ENCODE peak calls at places on chromosomes 1 and 21, in four cellular contexts. R is progenitor cell of endocrine pancreas, B is dorsolateral prefrontal cortex, V is GM06990. U is an unnamed sample.

GRCh38 chr21:34613679-34614442 is 1.1 kb downstream of the RCAN1 start:
- DNase-seq in R (no peak), B (no peak), V (no peak), U (peak)

GRCh38 chr1:205286335-205286950 is 35.1 kb downstream of the NUAK2 start:
- DNase-seq in R (no peak), B (no peak), V (peak), U (peak)

GRCh38 chr21:46619846-46620245 is 15.0 kb upstream of the S100B start:
- DNase-seq in R (no peak), B (no peak), V (no peak), U (no peak)

GRCh38 chr1:211825990-211826389 is 4.6 kb downstream of the LPGAT1 start:
- DNase-seq in R (no peak), B (no peak), V (no peak), U (no peak)

GRCh38 chr1:51877434-51878306 is 857 bp downstream of the NRDC start:
- DNase-seq in R (no peak), B (no peak), V (no peak), U (no peak)

GRCh38 chr1:240737268-240737667 is 125.3 kb upstream of the GREM2 start:
- DNase-seq in R (no peak), B (no peak), V (no peak), U (no peak)

GRCh38 chr21:45270306-45270821 is 17.3 kb downstream of the POFUT2 start:
- DNase-seq in R (no peak), B (peak), V (no peak), U (no peak)

GRCh38 chr1:219555802-219556201 is 57.1 kb downstream of the ZC3H11B start:
- DNase-seq in R (no peak), B (no peak), V (no peak), U (no peak)

GRCh38 chr21:39721885-39722284 is 23.1 kb upstream of the IGSF5 start:
- DNase-seq in R (no peak), B (no peak), V (no peak), U (no peak)

GRCh38 chr1:110638556-110638955 is 32.4 kb upstream of the KCNA2 start:
- DNase-seq in R (no peak), B (no peak), V (no peak), U (no peak)

GRCh38 chr1:110636149-110636935 is 30.2 kb upstream of the KCNA2 start:
- DNase-seq in R (no peak), B (no peak), V (peak), U (no peak)

GRCh38 chr1:110637475-110637874 is 31.3 kb upstream of the KCNA2 start:
- DNase-seq in R (no peak), B (no peak), V (no peak), U (no peak)

GRCh38 chr1:110638062-110638461 is 31.9 kb upstream of the KCNA2 start:
- DNase-seq in R (no peak), B (no peak), V (no peak), U (no peak)

DNA sequence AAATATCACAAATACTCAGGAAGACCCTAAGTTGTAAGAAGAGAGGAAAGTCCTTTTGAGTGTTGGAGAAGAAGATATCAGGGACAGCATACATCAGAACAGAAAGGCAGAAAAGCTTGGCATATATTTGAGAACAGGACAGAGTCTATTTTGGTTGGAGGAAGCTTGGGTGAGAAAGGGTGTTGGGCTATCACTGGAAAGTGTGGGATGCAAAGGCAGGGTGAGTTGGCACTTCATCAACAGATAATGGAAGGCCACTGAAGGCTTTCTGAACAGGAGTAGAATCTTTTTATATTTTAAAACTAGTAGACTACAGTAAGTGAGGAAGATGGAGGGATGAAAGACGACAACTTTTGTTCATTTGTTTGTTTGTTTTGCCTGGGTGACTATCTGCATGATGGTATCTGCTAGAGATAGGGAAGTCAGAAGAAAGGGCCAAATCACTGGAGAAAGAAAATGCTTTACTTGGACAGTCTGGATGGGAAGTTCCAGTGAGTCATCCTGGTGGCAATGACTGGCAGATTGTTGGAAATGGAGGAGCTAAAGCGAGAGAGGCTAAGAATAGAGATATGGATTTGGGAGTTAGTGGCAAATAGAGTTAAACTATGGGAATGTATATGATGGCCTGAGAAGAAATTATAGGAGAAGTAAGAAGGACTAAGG is 33.7 kb upstream of the KCNA2 start:
- DNase-seq in R (no peak), B (no peak), V (no peak), U (no peak)
- TF ChIP-seq CTCF in R (no peak), B (no peak), V (no peak), U (no peak)

DNA sequence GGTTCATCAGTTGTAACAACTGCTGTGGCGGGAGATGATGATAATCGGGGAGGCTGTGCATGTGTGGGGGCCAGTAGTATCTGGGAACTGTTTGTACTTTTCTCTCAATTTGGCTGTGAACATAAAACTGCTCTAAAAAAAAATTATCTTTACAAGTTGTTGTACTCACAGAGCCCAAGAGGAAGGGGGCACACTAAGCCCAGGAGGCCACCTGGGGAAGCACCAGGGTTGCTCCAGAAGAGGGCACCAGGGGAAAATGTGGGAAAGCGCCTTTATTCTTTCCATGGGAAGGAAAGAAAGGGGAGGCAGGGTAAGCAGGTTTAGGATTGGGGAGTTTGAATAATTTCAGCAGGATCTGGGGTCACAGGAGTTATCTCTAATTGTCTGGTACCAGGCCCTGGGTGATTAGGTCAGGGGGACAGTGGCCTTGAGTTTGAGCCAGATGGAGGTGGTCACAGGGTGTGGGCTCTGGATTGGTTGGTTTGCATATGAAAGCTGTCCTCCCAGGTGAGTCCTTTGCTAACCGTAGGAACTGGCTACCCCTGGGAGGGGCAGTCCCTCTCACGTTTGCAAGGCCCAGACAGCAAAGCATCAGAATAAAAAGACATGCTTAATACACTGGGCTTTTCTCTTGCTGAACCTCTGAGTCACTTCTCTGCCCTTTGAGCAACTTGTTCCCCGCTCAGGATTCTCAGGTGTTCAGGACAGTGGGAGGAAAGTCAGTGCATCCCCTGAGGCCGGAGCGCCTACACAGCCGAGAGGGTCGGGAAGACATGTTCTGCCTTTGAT is 11.2 kb downstream of the MYOC start:
- DNase-seq in R (no peak), B (no peak), V (no peak), U (no peak)
- TF ChIP-seq CTCF in R (no peak), B (no peak), V (no peak), U (no peak)

GRCh38 chr1:22978299-22978698 is 5.6 kb upstream of the LACTBL1 start:
- DNase-seq in R (no peak), B (no peak), V (no peak), U (no peak)

GRCh38 chr1:22975694-22976093 is 3.0 kb upstream of the LACTBL1 start:
- DNase-seq in R (no peak), B (no peak), V (no peak), U (no peak)

GRCh38 chr1:22976127-22976460 is 3.4 kb upstream of the LACTBL1 start:
- DNase-seq in R (no peak), B (no peak), V (no peak), U (no peak)

GRCh38 chr1:22972760-22973159 is at the start of gene LACTBL1:
- DNase-seq in R (no peak), B (no peak), V (no peak), U (no peak)

DNA sequence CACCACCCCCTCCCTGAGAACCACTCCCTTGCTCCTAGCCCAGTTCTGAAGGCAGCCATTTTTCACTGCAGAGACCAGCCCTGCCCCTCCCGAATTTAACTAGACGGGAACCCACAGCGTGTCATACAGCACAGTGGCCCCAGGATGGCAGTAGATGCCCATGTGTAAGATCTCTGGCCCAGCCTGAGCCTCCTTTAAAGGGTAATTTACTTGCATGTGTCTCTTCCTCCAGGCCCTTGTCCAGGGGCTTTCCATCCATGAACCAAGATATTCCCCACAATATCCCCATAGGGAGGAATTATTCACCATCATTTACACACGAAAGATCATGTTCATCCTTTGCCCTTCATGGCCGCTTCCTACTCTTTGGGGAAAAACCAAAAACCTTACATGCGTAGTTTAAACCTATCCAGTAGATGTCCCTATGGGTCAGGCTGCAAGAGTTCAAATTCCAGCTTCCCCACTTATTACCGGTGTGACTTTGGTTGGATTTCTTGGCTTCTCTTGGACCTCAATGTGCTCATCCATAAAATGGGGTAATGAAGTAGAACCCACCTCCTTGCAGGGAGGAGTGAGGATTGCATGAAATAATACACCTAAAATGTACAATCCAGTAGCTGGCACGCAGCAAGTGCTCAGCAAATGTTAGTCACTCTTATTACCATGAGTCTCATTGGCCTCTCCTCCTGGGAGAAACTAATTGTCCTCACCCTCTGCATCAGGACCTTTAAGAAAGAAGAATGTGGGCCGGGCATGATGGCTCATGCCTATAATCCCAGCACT is 4.0 kb upstream of the LACTBL1 start:
- DNase-seq in R (peak), B (peak), V (peak), U (peak)
- TF ChIP-seq CTCF in R (peak), B (peak), V (peak), U (peak)

GRCh38 chr1:194339451-194339850 is 1153.0 kb upstream of the B3GALT2 start:
- DNase-seq in R (no peak), B (no peak), V (no peak), U (no peak)

GRCh38 chr1:194341587-194341986 is 1155.2 kb upstream of the B3GALT2 start:
- DNase-seq in R (no peak), B (no peak), V (no peak), U (no peak)

GRCh38 chr1:194347184-194347583 is 1160.8 kb upstream of the B3GALT2 start:
- DNase-seq in R (no peak), B (no peak), V (no peak), U (no peak)

GRCh38 chr1:194338241-194338948 is 1152.0 kb upstream of the B3GALT2 start:
- DNase-seq in R (no peak), B (no peak), V (no peak), U (no peak)

DNA sequence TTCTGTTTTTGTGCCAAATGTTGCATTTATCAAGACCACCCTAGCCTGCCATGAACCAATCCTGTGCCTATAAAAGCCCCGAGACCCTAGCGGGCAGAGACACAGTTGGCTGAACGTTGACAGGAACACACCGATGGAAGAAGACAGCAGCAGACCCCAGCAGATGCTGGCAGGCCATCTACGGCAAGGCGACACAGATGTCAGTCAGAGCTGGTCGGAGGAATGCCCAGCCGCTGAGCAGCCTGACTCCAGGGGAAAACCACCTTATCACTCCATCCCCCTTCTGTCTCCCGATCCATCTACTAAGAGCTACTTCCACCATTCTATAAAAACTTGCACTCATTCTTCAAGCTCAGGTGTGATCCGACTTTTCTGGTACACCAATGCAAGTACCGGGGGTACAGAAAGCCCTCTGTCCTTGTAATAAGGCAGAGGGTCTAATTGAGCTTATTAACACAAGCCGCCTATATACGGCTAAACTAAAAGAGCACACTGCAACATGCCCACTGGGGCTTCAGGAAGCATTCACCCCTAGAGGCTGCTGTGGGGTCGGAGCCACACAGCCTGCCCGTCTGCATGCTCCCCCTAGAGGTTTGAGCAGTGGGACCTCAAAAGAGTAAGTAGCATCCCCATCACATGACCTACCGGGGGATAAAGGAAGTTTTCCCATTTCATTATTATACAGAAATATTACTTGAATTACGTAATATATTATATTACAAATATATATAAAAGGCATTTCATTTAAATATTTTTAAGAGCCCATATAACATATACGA is 1156.3 kb upstream of the B3GALT2 start:
- DNase-seq in R (no peak), B (no peak), V (no peak), U (no peak)
- TF ChIP-seq CTCF in R (peak), B (no peak), V (peak), U (no peak)

GRCh38 chr1:229128209-229128608 is 142.7 kb upstream of the RAB4A start:
- DNase-seq in R (no peak), B (no peak), V (no peak), U (no peak)
- TF ChIP-seq CTCF in R (no peak), B (no peak), V (no peak), U (no peak)

DNA sequence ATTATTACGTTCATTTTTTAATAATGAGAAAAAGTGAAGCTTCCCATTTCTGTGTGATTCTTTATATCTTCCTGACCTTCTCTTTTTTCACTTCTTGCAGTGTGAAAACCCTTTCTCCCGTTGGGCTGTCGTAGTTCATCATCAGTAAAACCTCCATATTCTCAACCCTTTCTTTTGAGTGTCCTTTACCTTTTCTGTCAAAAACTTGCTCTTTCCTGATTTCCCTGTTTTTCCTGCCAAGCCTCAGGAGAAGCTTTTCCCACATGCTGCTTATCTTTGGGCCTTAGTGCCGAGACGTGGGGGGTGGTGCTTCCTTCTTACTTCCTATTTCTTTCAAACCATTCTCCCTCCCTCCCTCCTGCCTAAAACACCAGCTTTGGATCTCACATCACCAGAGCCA is 46.1 kb downstream of the UCK2 start:
- DNase-seq in R (no peak), B (no peak), V (no peak), U (no peak)
- TF ChIP-seq CTCF in R (no peak), B (no peak), V (no peak), U (no peak)

GRCh38 chr1:206631085-206631509 is 4.2 kb upstream of the DYRK3 start:
- DNase-seq in R (no peak), B (peak), V (peak), U (peak)
- TF ChIP-seq CTCF in R (peak), B (peak), V (peak), U (peak)

U was measured in GM13977.